ENCODE peak calls at places on chromosomes 1 and 21, in eight cellular contexts. J is HepG2, C is sigmoid colon, Z is breast epithelium, B is GM12892, H is endothelial cell of umbilical vein, K is upper lobe of left lung, O is stomach. X is an unnamed sample.
A peak's percentile ranks its signal among the peaks of the same experiment; 100 is the strongest.

GRCh38 chr1:33842348-33842747 is 21.5 kb upstream of the HMGB4 start:
- DNase-seq in K (no peak), C (no peak), Z (no peak), O (no peak), J (no peak), H (no peak), B (no peak), X (no peak)

GRCh38 chr1:185337221-185337620 is 20.2 kb upstream of the IVNS1ABP start:
- DNase-seq in K (no peak), O (no peak), C (no peak), B (no peak), J (no peak), H (no peak), Z (no peak), X (no peak)

GRCh38 chr21:31630062-31630711 is 29.3 kb upstream of the SOD1 start:
- DNase-seq in K (no peak), O (peak; percentile 84), J (peak; percentile 3), H (peak; percentile 96), C (no peak), B (no peak), Z (peak; percentile 66), X (no peak)

GRCh38 chr1:21251773-21252471 is 38.3 kb downstream of the ECE1 start:
- DNase-seq in H (peak; percentile 94), K (no peak), O (peak; percentile 80), C (peak; percentile 82), J (peak; percentile 91), B (no peak), Z (peak; percentile 57), X (no peak)

GRCh38 chr21:27812279-27812678 is 845.4 kb upstream of the ADAMTS5 start:
- DNase-seq in B (no peak), H (no peak), J (no peak), Z (no peak), C (no peak), K (no peak), O (no peak), X (no peak)

GRCh38 chr1:247528812-247529474 is 7.3 kb downstream of the OR2C3 start:
- DNase-seq in K (no peak), O (no peak), Z (no peak), B (no peak), H (no peak), C (no peak), J (no peak), X (no peak)

GRCh38 chr1:11888877-11889208 is 30.1 kb upstream of the NPPB start:
- DNase-seq in K (no peak), C (no peak), B (no peak), O (no peak), Z (no peak), J (no peak), H (no peak), X (no peak)

GRCh38 chr1:72037745-72038343 is 244.5 kb downstream of the NEGR1 start:
- DNase-seq in K (no peak), O (peak; percentile 47), J (peak; percentile 25), C (no peak), Z (no peak), H (peak; percentile 47), B (no peak), X (no peak)

GRCh38 chr1:241531195-241532172 is 694 bp upstream of the KMO start:
- DNase-seq in Z (no peak), C (no peak), H (peak; percentile 79), O (no peak), B (no peak), J (peak; percentile 71), K (no peak), X (no peak)

GRCh38 chr1:75745276-75745675 is 20.8 kb downstream of the ACADM start:
- DNase-seq in B (no peak), J (no peak), O (no peak), K (no peak), H (no peak), Z (no peak), C (no peak), X (no peak)

GRCh38 chr1:113780363-113781146 is 21.3 kb upstream of the PHTF1 start:
- DNase-seq in Z (no peak), C (no peak), O (no peak), K (no peak), J (no peak), B (no peak), H (no peak), X (no peak)

GRCh38 chr1:184299076-184299790 is 87.6 kb upstream of the C1orf21 start:
- DNase-seq in B (no peak), O (no peak), C (no peak), J (no peak), H (peak; percentile 63), Z (no peak), K (no peak), X (no peak)

GRCh38 chr21:34878501-34878900 is 170.6 kb downstream of the RUNX1 start:
- DNase-seq in O (peak; percentile 80), H (no peak), B (no peak), J (peak; percentile 23), K (no peak), Z (no peak), C (no peak), X (no peak)

GRCh38 chr1:237751090-237751489 is 139.6 kb downstream of the ZP4 start:
- DNase-seq in J (no peak), K (no peak), O (no peak), Z (no peak), C (no peak), H (no peak), B (no peak), X (no peak)

GRCh38 chr1:214842856-214843255 is 239.7 kb upstream of the KCNK2 start:
- DNase-seq in J (no peak), K (no peak), H (no peak), B (no peak), Z (no peak), C (no peak), O (no peak), X (no peak)

GRCh38 chr21:25963186-25963585 is 207.4 kb downstream of the APP start:
- DNase-seq in O (no peak), J (no peak), Z (no peak), C (no peak), K (no peak), H (peak; percentile 95), B (no peak), X (no peak)

GRCh38 chr1:197808843-197809242 is 33.6 kb upstream of the DENND1B start:
- DNase-seq in C (no peak), O (no peak), H (no peak), J (no peak), K (no peak), B (no peak), Z (no peak), X (no peak)

GRCh38 chr1:84851839-84852238 is 41.2 kb downstream of the LPAR3 start:
- DNase-seq in K (no peak), J (no peak), C (no peak), B (no peak), O (no peak), Z (no peak), H (no peak), X (no peak)

GRCh38 chr1:182087951-182088350 is 26.4 kb upstream of the ZNF648 start:
- DNase-seq in H (no peak), J (no peak), K (peak; percentile 40), C (no peak), O (no peak), Z (no peak), B (no peak), X (no peak)
- TF ChIP-seq POLR2AphosphoS5 in H (no peak), J (no peak), K (peak; percentile 39), C (no peak), O (no peak), Z (no peak), B (no peak), X (no peak)

GRCh38 chr1:996851-997727 is 2.8 kb downstream of the HES4 start:
- DNase-seq in J (no peak), K (peak; percentile 61), Z (no peak), H (no peak), C (peak; percentile 64), B (no peak), O (no peak), X (no peak)
- TF ChIP-seq POLR2A in J (no peak), K (no peak), Z (no peak), H (no peak), C (no peak), B (no peak), O (no peak), X (no peak)

GRCh38 chr1:156476501-156477298 is 23.9 kb downstream of the MEF2D start:
- DNase-seq in J (peak; percentile 45), Z (no peak), B (no peak), O (no peak), K (no peak), H (peak; percentile 45), C (peak; percentile 88), X (no peak)
- TF ChIP-seq POLR2AphosphoS5 in J (no peak), Z (no peak), B (no peak), O (no peak), K (no peak), H (no peak), C (no peak), X (no peak)

GRCh38 chr1:3623441-3624150 is 1.2 kb upstream of the TPRG1L start:
- DNase-seq in J (no peak), C (no peak), Z (no peak), K (no peak), B (no peak), O (no peak), H (no peak), X (no peak)

GRCh38 chr1:3620708-3621107 is 4.1 kb upstream of the TPRG1L start:
- DNase-seq in K (peak; percentile 23), O (no peak), B (no peak), Z (no peak), C (no peak), H (no peak), J (no peak), X (no peak)

GRCh38 chr1:3627515-3628253 is 2.9 kb downstream of the TPRG1L start:
- DNase-seq in H (no peak), Z (no peak), B (no peak), C (no peak), O (no peak), K (no peak), J (no peak), X (no peak)

GRCh38 chr1:3625151-3625907 is 514 bp downstream of the TPRG1L start:
- DNase-seq in B (no peak), C (peak; percentile 75), J (peak; percentile 64), H (peak; percentile 71), O (peak; percentile 70), Z (no peak), K (peak; percentile 88), X (no peak)

DNA sequence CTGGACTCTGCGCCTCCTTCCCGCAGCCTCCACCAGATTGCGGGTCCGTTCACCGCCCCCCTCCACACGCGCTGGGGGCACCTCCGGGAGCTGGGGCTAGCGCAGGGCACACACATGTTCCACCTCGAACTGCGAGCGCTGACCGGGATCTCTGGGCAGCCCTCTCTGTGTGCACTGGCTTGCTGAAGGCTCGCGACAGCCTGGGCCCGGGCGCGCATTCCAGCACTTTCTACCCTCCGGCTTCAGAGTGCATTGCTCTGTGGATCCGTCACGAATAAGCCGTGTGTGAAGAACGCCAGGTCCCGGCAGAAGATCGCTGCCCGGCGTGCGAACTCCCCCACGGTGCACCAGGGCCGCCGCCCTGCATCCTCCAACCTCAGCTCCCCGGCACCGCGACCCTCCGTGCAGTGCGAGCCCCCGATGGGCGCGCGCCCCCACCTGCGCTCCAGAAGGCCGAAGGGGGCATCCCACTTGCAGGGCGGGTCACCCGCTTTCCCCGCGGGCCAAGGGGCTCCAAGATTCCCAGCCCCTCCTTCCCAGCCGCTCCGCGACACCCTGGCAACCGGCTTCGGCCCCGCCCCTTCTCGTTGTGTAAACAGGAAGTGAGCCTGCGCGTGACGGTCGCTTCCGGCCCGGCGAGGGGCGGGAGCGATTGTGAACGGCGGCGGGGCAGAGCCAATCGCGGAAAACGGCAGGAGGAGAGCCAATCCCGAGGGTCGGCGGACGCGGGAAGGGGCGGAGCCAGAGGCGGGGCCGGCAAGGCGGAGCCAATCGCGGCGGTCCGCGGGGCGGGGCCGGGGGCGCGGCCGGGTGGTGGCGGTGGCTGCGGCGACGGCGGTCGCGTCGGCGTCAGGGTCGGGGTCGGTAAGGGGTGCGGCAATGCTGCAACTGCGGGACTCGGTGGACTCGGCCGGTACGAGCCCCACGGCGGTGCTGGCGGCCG is at the start of gene TPRG1L:
- DNase-seq in J (peak; percentile 91), C (peak; percentile 99), Z (peak; percentile 98), K (peak; percentile 100), B (peak; percentile 99), H (peak; percentile 97), O (peak; percentile 99), X (peak; percentile 100)
- TF ChIP-seq POLR2A in J (no peak), C (no peak), Z (no peak), K (peak; percentile 78), B (no peak), H (peak; percentile 3), O (no peak), X (no peak)

X was measured in GM12891.